ENCODE peak calls at places on chromosomes 5 and 9, in ten cellular contexts. D is A673; I is CD8-positive, alpha-beta T cell; N is endothelial cell of umbilical vein; B is A549; R is aorta; J is right cardiac atrium; Z is transverse colon; Y is neuronal stem cell; W is lower lobe of right lung. P is an unnamed sample. For H3K9me3, the result is how much of the 10 kb centered on the place peaks cover.

GRCh38 chr9:69465473-69465872 is 140.5 kb downstream of the ENTREP1 start:
- DNase-seq in Z (no peak), B (no peak), R (no peak), W (no peak), I (no peak), Y (no peak), D (no peak), J (peak), N (no peak), P (no peak)

GRCh38 chr5:34742112-34742511 is 86.0 kb downstream of the RAI14 start:
- DNase-seq in R (no peak), Z (no peak), B (peak), W (no peak), N (no peak), D (no peak), J (no peak), Y (no peak), I (no peak), P (no peak)

GRCh38 chr5:129698661-129699060 is 49.2 kb upstream of the MINAR2 start:
- DNase-seq in R (no peak), Y (no peak), D (no peak), J (no peak), Z (no peak), W (no peak), B (no peak), I (no peak), N (no peak), P (no peak)

GRCh38 chr5:141691867-141692532 is 10.0 kb upstream of the ARAP3 start:
- DNase-seq in W (peak), N (peak), D (peak), I (peak), J (peak), R (peak), B (peak), Y (peak), Z (peak), P (peak)

GRCh38 chr9:116112236-116112635 is 41.4 kb upstream of the PAPPA start:
- DNase-seq in B (no peak), I (no peak), Y (no peak), R (no peak), D (no peak), J (no peak), N (peak), Z (no peak), W (no peak), P (no peak)

GRCh38 chr5:149212203-149212951 is 59.3 kb upstream of the AFAP1L1 start:
- DNase-seq in B (no peak), N (peak), I (no peak), Z (no peak), J (peak), D (no peak), R (no peak), W (no peak), Y (no peak), P (no peak)

GRCh38 chr5:173940269-173940668 is 48.7 kb upstream of the C5orf47 start:
- DNase-seq in J (no peak), Z (no peak), W (no peak), R (no peak), I (no peak), N (no peak), Y (no peak), D (no peak), B (no peak), P (no peak)

GRCh38 chr5:4640793-4641192 is 499.3 kb upstream of the ADAMTS16 start:
- DNase-seq in J (no peak), Z (no peak), I (no peak), W (no peak), Y (peak), D (no peak), B (no peak), R (no peak), N (no peak), P (no peak)

GRCh38 chr5:159620853-159621540 is 290.7 kb upstream of the IL12B start:
- DNase-seq in N (no peak), R (no peak), D (no peak), I (no peak), Y (no peak), J (no peak), W (no peak), B (no peak), Z (no peak), P (no peak)

GRCh38 chr5:148910216-148910615 is 83.8 kb downstream of the ADRB2 start:
- DNase-seq in N (no peak), Y (no peak), B (no peak), Z (no peak), J (no peak), R (no peak), D (no peak), I (no peak), W (no peak), P (no peak)

GRCh38 chr5:65577141-65577540 is 14.0 kb downstream of the PPWD1 start:
- DNase-seq in N (no peak), R (no peak), Z (no peak), I (no peak), J (no peak), Y (no peak), W (no peak), B (no peak), D (no peak), P (no peak)

GRCh38 chr5:36305571-36306326 is 4.0 kb upstream of the RANBP3L start:
- DNase-seq in R (peak), Y (no peak), B (peak), W (peak), I (no peak), N (peak), Z (peak), J (peak), D (peak), P (peak)

GRCh38 chr5:53170748-53171349 is 61.3 kb upstream of the MOCS2 start:
- DNase-seq in I (no peak), Z (peak), B (peak), W (no peak), J (no peak), N (peak), Y (peak), R (no peak), D (peak), P (no peak)

GRCh38 chr9:97046228-97046627 is 7.3 kb upstream of the CTSV start:
- DNase-seq in Z (peak), B (peak), Y (no peak), R (no peak), W (peak), D (no peak), I (no peak), J (no peak), N (no peak), P (peak)

DNA sequence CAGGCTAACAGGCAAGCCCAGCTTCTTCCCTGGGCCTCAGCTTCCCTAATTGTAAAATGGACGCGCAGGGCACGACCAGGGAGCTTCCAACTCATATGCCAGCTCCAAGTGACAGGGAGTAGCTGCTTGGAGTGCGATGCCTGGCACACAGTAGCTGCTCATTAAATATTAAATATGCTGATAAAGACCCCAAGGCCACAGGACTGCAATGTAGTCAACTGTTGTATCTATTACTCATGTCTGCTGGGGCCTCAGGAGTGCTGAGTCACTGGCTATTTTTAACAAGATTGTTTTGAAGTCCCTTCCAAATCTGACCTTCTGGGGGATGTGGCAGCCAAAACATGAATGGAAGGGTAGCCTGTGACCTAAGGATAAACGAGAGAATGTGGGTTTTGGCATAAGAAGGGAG is 17.7 kb downstream of the TNIP1 start:
- DNase-seq in J (no peak), I (no peak), R (no peak), N (peak), Y (no peak), B (peak), D (no peak), Z (no peak), W (no peak), P (no peak)
- H3K9me3 ChIP-seq in J (under half), I (under half), R (under half), N (under half), Y (under half), B (under half), D (under half), Z (under half), W (under half), P (under half)

DNA sequence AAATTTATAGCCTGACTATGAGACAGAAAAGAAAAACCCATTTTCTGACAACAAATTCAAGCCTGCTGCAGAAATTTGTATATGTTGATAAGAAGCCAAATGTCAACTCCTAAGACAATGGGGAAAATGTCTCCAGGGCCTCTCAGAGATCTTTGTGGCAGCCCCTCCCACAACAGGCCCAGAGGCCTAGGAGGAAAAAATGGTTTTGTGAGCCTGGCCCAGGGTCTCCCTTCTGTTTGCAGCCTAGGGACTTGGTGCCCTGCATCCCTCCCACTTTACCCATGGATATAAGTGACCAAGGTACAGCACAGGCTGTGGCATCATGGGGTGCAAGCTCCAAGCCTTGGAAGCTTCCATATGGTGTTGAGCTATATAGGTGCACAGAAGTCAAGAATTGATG is 740.2 kb downstream of the SEMA5A start:
- DNase-seq in I (no peak), B (no peak), N (no peak), Y (no peak), D (no peak), J (no peak), W (no peak), R (no peak), Z (no peak), P (no peak)
- H3K9me3 ChIP-seq in I (under half), B (under half), N (under half), Y (under half), D (under half), J (under half), W (under half), R (under half), Z (under half), P (half or more)

GRCh38 chr5:178989311-178989710 is 5.8 kb downstream of the GRM6 start:
- DNase-seq in W (no peak), I (no peak), D (no peak), Z (no peak), J (no peak), N (no peak), R (no peak), Y (no peak), B (no peak), P (no peak)

GRCh38 chr5:178990491-178990890 is 4.6 kb downstream of the GRM6 start:
- DNase-seq in J (no peak), R (no peak), Y (no peak), N (no peak), W (no peak), Z (no peak), D (no peak), I (no peak), B (no peak), P (no peak)

GRCh38 chr5:178991190-178992145 is 3.7 kb downstream of the GRM6 start:
- DNase-seq in I (no peak), N (no peak), W (no peak), J (no peak), D (no peak), R (no peak), Z (no peak), Y (no peak), B (no peak), P (no peak)

GRCh38 chr5:178986326-178986960 is 8.7 kb downstream of the GRM6 start:
- DNase-seq in R (no peak), Y (no peak), Z (no peak), D (no peak), N (no peak), I (no peak), B (no peak), J (no peak), W (no peak), P (no peak)

GRCh38 chr5:178988436-178989220 is 6.5 kb downstream of the GRM6 start:
- DNase-seq in N (no peak), D (no peak), Y (no peak), R (no peak), B (no peak), Z (no peak), I (no peak), W (no peak), J (no peak), P (peak)
- H3K9me3 ChIP-seq in N (under half), D (under half), Y (under half), R (under half), B (under half), Z (under half), I (under half), W (under half), J (under half), P (under half)

DNA sequence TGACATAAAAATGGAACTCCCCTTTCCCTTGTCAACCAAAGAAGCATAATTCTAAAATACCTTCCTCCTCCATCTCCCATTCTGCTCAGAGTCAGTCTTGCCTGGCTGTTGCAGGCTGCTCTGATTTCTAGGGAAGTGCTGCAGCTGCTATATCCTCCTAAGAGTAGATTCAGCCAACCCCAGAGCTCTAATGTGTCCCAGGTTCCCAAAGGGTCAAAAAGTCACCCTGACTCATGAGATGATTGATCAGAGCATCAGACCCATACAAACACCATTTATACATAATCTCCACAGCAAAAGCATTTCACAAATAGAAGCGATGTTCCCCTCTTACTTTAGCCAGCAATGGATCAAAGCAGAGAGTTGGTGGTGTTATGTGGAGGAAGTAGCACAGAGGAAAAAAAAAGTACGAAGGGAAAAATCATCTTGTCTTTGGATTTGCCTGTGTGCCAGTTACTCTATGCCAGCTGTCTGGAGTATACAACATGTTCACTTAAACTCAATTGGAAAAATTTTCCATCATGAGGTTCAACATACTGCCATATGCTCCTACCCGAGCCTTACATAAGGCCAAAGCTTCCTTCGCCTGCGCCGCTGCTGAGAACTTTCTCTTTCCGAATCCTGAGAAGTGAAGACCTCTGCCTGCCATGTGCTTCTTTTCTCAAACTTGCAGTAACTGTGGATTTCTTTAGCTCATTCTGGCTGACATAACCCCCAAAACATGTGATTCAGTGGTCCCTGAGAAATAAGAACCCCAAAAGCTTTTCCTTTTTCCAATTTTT is 258.0 kb downstream of the TLE4 start:
- DNase-seq in Z (no peak), N (no peak), J (no peak), B (no peak), D (no peak), Y (no peak), R (no peak), W (no peak), I (no peak), P (no peak)
- H3K9me3 ChIP-seq in Z (under half), N (under half), J (under half), B (under half), D (under half), Y (under half), R (under half), W (under half), I (under half), P (under half)

GRCh38 chr5:140631831-140632365 is 1.1 kb downstream of the CD14 start:
- DNase-seq in D (no peak), I (peak), Y (no peak), W (no peak), J (no peak), N (no peak), B (no peak), R (no peak), Z (peak), P (no peak)

GRCh38 chr5:140630296-140630695 is 2.7 kb downstream of the CD14 start:
- DNase-seq in Y (no peak), W (no peak), N (no peak), B (no peak), I (no peak), D (no peak), Z (no peak), J (no peak), R (no peak), P (no peak)

GRCh38 chr5:140631063-140631462 is 1.9 kb downstream of the CD14 start:
- DNase-seq in W (no peak), I (no peak), D (no peak), R (no peak), Y (no peak), B (no peak), N (no peak), J (no peak), Z (no peak), P (no peak)

GRCh38 chr5:140627972-140628371 is 5.0 kb downstream of the CD14 start:
- DNase-seq in Y (no peak), B (no peak), W (no peak), J (no peak), I (no peak), N (no peak), R (no peak), Z (no peak), D (no peak), P (no peak)

GRCh38 chr5:140628711-140629110 is 4.3 kb downstream of the CD14 start:
- DNase-seq in Z (no peak), J (no peak), R (no peak), B (no peak), N (peak), W (no peak), Y (no peak), I (no peak), D (no peak), P (no peak)
- H3K9me3 ChIP-seq in Z (under half), J (under half), R (under half), B (under half), N (under half), W (under half), Y (under half), I (under half), D (under half), P (under half)

GRCh38 chr5:3607541-3608147 is 12.0 kb downstream of the IRX1 start:
- DNase-seq in B (no peak), D (no peak), W (no peak), Z (no peak), J (no peak), N (no peak), Y (no peak), R (no peak), I (no peak), P (peak)
- H3K9me3 ChIP-seq in B (under half), D (under half), W (under half), Z (under half), J (under half), N (under half), Y (under half), R (under half), I (under half), P (under half)

DNA sequence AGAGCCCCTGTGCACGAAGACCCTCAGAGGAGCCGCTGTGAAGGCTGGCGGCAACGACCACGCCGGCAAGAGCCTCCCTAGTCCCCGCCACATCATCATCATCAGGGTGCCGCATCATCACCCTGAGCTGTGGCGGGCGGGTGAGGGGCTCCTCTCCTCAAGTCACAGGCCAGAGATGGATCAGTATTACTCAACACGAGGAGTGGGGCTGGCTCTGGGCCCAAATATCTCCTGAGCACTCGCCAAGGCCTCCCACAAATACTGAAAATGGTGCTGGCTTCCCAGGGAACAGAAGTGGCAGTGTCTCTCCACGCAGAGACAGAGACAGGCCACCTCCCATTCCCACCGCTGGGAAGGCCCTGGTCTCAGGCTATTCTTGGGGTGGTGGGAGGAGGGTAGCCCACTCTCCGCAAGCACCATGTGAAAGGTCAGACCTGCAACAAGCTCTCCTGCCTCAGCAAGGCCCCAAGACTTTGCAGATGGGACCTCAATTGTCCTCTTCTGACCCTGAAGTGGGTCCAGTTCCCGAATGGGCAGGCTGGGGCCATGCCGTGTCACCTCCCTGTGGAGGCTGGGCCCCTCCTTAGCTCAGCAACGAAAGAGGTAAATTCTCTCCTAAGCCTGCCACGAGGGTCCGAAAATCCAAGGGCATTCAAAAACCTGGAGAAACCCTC is 39.3 kb upstream of the ZNF354A start:
- DNase-seq in D (no peak), Z (no peak), Y (no peak), B (no peak), J (no peak), W (peak), I (no peak), R (peak), N (no peak), P (no peak)
- H3K9me3 ChIP-seq in D (under half), Z (under half), Y (under half), B (under half), J (under half), W (under half), I (under half), R (under half), N (under half), P (under half)

P was measured in left lung.